ENCODE peak calls at places on chromosomes 16 and 17, in four cellular contexts. Y is Caki2, J is mesendoderm, V is neural progenitor cell. H is an unnamed sample.

GRCh38 chr17:61744804-61745203 is 118.5 kb downstream of the BRIP1 start:
- DNase-seq in Y (no peak), J (no peak), V (no peak), H (no peak)

GRCh38 chr16:21990381-21990944 is 10.5 kb downstream of the PDZD9 start:
- DNase-seq in Y (no peak), J (no peak), V (no peak), H (no peak)

GRCh38 chr17:15652960-15653359 is 31.2 kb downstream of the TRIM16 start:
- DNase-seq in Y (no peak), J (no peak), V (no peak), H (no peak)

GRCh38 chr16:87958632-87959031 is 7.4 kb downstream of the BANP start:
- DNase-seq in Y (no peak), J (no peak), V (no peak), H (no peak)

GRCh38 chr17:74528491-74529199 is 2.6 kb downstream of the CD300LB start:
- DNase-seq in Y (no peak), J (no peak), V (no peak), H (peak)

GRCh38 chr16:4087099-4087885 is 28.9 kb downstream of the ADCY9 start:
- DNase-seq in Y (no peak), J (no peak), V (no peak), H (no peak)

GRCh38 chr17:7256766-7257456 is 4.9 kb downstream of the ELP5 start:
- DNase-seq in Y (no peak), J (no peak), V (no peak), H (no peak)

GRCh38 chr17:17119533-17119932 is 77.3 kb downstream of the MPRIP start:
- DNase-seq in Y (peak), J (no peak), V (no peak), H (no peak)

GRCh38 chr17:72192409-72193192 is 71.8 kb downstream of the SOX9 start:
- DNase-seq in Y (no peak), J (peak), V (no peak), H (no peak)

GRCh38 chr16:2236362-2237075 is at the start of gene DNASE1L2:
- DNase-seq in Y (no peak), J (peak), V (peak), H (peak)

GRCh38 chr16:56480776-56481467 is 29.6 kb downstream of the OGFOD1 start:
- DNase-seq in Y (no peak), J (no peak), V (no peak), H (no peak)

GRCh38 chr16:57009641-57010170 is 20.3 kb downstream of the NLRC5 start:
- DNase-seq in Y (no peak), J (no peak), V (no peak), H (no peak)

GRCh38 chr17:35752945-35753764 is at the start of gene GAS2L2:
- DNase-seq in Y (no peak), J (no peak), V (no peak), H (no peak)

GRCh38 chr17:38815576-38816193 is 9.4 kb downstream of the CWC25 start:
- DNase-seq in Y (peak), J (peak), V (no peak), H (peak)

GRCh38 chr16:57299009-57299718 is 14.7 kb upstream of the PLLP start:
- DNase-seq in Y (peak), J (no peak), V (no peak), H (peak)

GRCh38 chr16:84080378-84080777 is 36.4 kb downstream of the MBTPS1 start:
- DNase-seq in Y (no peak), J (no peak), V (no peak), H (no peak)

GRCh38 chr16:80231888-80232287 is 308.9 kb upstream of the DYNLRB2 start:
- DNase-seq in Y (no peak), J (no peak), V (no peak), H (no peak)

GRCh38 chr17:44204453-44204882 is 4.8 kb upstream of the ATXN7L3 start:
- DNase-seq in Y (no peak), J (no peak), V (no peak), H (no peak)

GRCh38 chr17:79921411-79922160 is 82.3 kb upstream of the CBX4 start:
- DNase-seq in Y (no peak), J (no peak), V (no peak), H (no peak)

GRCh38 chr17:17523001-17523713 is 27.0 kb upstream of the RASD1 start:
- DNase-seq in Y (no peak), J (peak), V (peak), H (no peak)

GRCh38 chr16:82699711-82700495 is 73.1 kb downstream of the CDH13 start:
- DNase-seq in Y (peak), J (peak), V (no peak), H (no peak)

GRCh38 chr16:17238285-17239028 is 232.3 kb downstream of the XYLT1 start:
- DNase-seq in Y (no peak), J (no peak), V (no peak), H (no peak)

GRCh38 chr17:61238455-61238933 is 161.1 kb upstream of the TBX2 start:
- DNase-seq in Y (peak), J (no peak), V (no peak), H (no peak)

GRCh38 chr16:27721548-27722265 is 171.8 kb downstream of the KATNIP start:
- DNase-seq in Y (no peak), J (no peak), V (no peak), H (no peak)

H was measured in iPS-NIHi11.